ENCODE peak calls at places on chromosome 4, in eight cellular contexts. K is hepatocyte, T is GM23338, I is HCT116, S is SK-N-SH, V is OCI-LY7, M is PC-3, C is MM.1S. D is an unnamed sample.

GRCh38 chr4:186018261-186018660 is 50.7 kb upstream of the TLR3 start:
- DNase-seq in M (no peak), S (no peak), C (no peak), V (no peak), I (no peak), T (no peak), K (no peak), D (no peak)

GRCh38 chr4:10456270-10457254 is 664 bp downstream of the ZNF518B start:
- DNase-seq in M (peak; percentile 37), K (peak; percentile 81), V (peak; percentile 70), T (peak; percentile 79), S (peak; percentile 70), I (peak; percentile 19), C (peak; percentile 50), D (peak; percentile 68)

GRCh38 chr4:40699648-40700047 is 50.1 kb upstream of the NSUN7 start:
- DNase-seq in K (no peak), V (no peak), C (no peak), M (peak; percentile 22), I (no peak), T (no peak), S (no peak), D (no peak)

GRCh38 chr4:128386761-128387599 is 99.4 kb upstream of the PGRMC2 start:
- DNase-seq in K (peak; percentile 71), I (peak; percentile 67), T (no peak), C (no peak), V (no peak), S (peak; percentile 67), M (peak; percentile 82), D (no peak)

GRCh38 chr4:92234393-92235176 is 69.2 kb upstream of the GRID2 start:
- DNase-seq in T (no peak), K (peak; percentile 59), C (no peak), I (peak; percentile 7), M (peak; percentile 98), S (no peak), V (no peak), D (no peak)

GRCh38 chr4:6360385-6360784 is 90.7 kb downstream of the WFS1 start:
- DNase-seq in V (no peak), S (peak; percentile 84), M (no peak), K (no peak), C (no peak), T (peak; percentile 81), I (no peak), D (peak; percentile 91)

GRCh38 chr4:182240161-182241130 is 2.8 kb upstream of the TENM3 start:
- DNase-seq in T (peak; percentile 43), S (peak; percentile 20), I (no peak), K (peak; percentile 66), C (no peak), V (no peak), M (no peak), D (peak; percentile 26)

GRCh38 chr4:55547461-55547770 is 707 bp upstream of the CLOCK start:
- DNase-seq in T (peak; percentile 72), V (no peak), C (no peak), S (peak; percentile 50), M (no peak), I (no peak), K (peak; percentile 61), D (peak; percentile 79)

GRCh38 chr4:173171098-173171497 is 2.5 kb downstream of the GALNT7 start:
- DNase-seq in V (peak; percentile 36), K (peak; percentile 37), S (peak; percentile 57), I (no peak), M (peak; percentile 56), T (peak; percentile 64), C (no peak), D (peak; percentile 45)

DNA sequence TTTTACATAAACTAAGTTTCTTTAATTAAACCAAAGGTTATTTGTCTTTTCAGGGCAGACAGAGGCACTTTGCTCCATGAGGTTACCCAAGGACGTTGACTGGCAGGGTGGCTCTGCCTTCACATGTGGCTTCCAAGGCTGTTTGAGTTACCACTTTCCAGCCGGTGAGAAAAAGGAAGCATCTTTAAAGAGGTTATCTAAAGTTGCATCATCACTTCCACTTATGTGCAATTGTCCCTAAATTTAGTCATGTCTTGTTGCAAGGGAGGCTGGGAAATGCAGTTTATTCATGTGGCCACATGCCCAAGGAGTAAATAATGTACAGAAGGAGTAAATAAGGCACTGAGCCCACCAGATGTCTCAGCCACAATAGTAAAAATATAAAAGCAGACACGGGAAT is 29.0 kb upstream of the RAP1GDS1 start:
- DNase-seq in T (no peak), V (peak; percentile 3), C (no peak), K (no peak), I (no peak), M (peak; percentile 11), S (no peak), D (no peak)
- TF ChIP-seq CTCF in T (no peak), V (no peak), C (no peak), K (no peak), I (no peak), M (no peak), S (no peak), D (no peak)

DNA sequence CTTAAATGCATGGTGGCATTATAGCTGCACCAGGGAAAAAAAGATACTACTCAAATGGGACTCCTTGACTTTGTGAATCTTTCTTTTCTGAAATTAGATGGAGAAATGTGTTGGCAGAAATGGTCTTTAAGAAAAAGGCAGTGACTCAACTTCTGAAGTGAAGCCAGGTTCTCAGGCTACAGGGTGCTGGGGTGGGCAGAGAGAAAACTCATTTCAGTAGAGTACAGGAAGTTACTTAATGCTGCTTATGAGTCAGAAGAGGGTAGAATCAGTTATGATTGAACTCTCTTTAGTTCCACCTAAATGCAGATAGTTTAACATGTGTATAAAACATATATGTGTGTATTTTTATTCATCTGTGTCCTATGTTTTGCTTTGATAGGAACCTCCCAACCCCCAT is 92.2 kb upstream of the TNIP3 start:
- DNase-seq in V (no peak), T (no peak), C (no peak), K (peak; percentile 42), M (peak; percentile 57), S (no peak), I (peak; percentile 13), D (no peak)
- TF ChIP-seq EZH2phosphoT487 in V (no peak), T (no peak), C (no peak), K (no peak), M (no peak), S (no peak), I (no peak), D (no peak)

GRCh38 chr4:2008921-2009650 is at the start of gene NELFA:
- DNase-seq in I (peak; percentile 93), S (peak; percentile 96), K (peak; percentile 97), V (peak; percentile 98), M (peak; percentile 92), C (peak; percentile 99), T (peak; percentile 99), D (peak; percentile 99)
- TF ChIP-seq CTCF in I (peak; percentile 45), S (no peak), K (no peak), V (no peak), M (no peak), C (no peak), T (no peak), D (peak; percentile 50)

GRCh38 chr4:75820676-75821075 is 81.6 kb downstream of the PPEF2 start:
- DNase-seq in T (no peak), V (no peak), M (no peak), I (no peak), C (no peak), S (no peak), K (no peak), D (no peak)

GRCh38 chr4:75821966-75822365 is 80.3 kb downstream of the PPEF2 start:
- DNase-seq in V (no peak), K (no peak), I (no peak), C (no peak), M (peak; percentile 72), S (no peak), T (no peak), D (no peak)

GRCh38 chr4:75821216-75821615 is 81.0 kb downstream of the PPEF2 start:
- DNase-seq in S (no peak), T (no peak), V (no peak), I (no peak), C (no peak), M (no peak), K (no peak), D (no peak)

GRCh38 chr4:75820197-75820596 is 82.1 kb downstream of the PPEF2 start:
- DNase-seq in S (no peak), C (no peak), V (no peak), M (no peak), T (no peak), K (no peak), I (no peak), D (no peak)

GRCh38 chr4:75823812-75824211 is 78.4 kb downstream of the PPEF2 start:
- DNase-seq in T (no peak), K (no peak), S (no peak), M (no peak), C (no peak), V (no peak), I (no peak), D (no peak)
- TF ChIP-seq EZH2phosphoT487 in T (no peak), K (no peak), S (no peak), M (no peak), C (no peak), V (no peak), I (no peak), D (no peak)

DNA sequence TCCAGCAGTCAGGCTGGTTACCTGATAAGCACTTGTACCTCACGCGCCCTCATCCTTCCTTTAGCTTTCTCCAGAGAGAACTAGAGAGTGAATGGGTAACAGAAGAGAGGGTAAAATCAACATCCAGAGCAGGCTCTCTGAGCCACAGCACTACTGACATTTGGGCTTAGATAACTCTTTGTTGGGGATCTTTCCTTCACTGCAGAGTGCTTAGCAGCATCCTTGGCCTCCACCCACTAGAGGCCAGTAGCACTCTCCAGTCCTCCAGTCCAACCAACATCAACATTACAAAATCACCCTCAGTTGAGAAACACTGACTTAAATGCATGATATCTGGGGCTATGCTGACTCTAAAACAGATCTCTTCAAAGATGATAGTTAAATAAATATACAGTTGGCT is 220.7 kb downstream of the TACR3 start:
- DNase-seq in C (no peak), M (peak; percentile 5), S (no peak), I (no peak), T (peak; percentile 24), K (no peak), V (no peak), D (no peak)
- TF ChIP-seq CTCF in C (no peak), M (peak; percentile 34), S (peak; percentile 17), I (peak; percentile 33), T (peak; percentile 20), K (peak; percentile 18), V (peak; percentile 32), D (peak; percentile 3)

GRCh38 chr4:106694232-106694631 is 325.7 kb upstream of the GIMD1 start:
- DNase-seq in K (no peak), S (no peak), T (no peak), I (no peak), M (no peak), C (no peak), V (no peak), D (no peak)
- TF ChIP-seq EZH2phosphoT487 in K (no peak), S (no peak), T (no peak), I (no peak), M (no peak), C (no peak), V (no peak), D (no peak)